ENCODE peak calls at places on chromosomes 3 and 15, in four cellular contexts. One of them, this sample, is unnamed. For H4K20me1, the result is how much of the 10 kb centered on the place peaks cover.

GRCh38 chr3:30512596-30512995 is 93.8 kb upstream of the TGFBR2 start:
- DNase-seq in HCT116: no peak
- DNase-seq in GM23338: no peak
- DNase-seq in K562: no peak
- DNase-seq in this sample: no peak

GRCh38 chr3:122406198-122406597 is 9.7 kb downstream of the WDR5B start:
- DNase-seq in HCT116: no peak
- DNase-seq in GM23338: no peak
- DNase-seq in K562: no peak
- DNase-seq in this sample: no peak

GRCh38 chr15:33448961-33449611 is 138.3 kb downstream of the RYR3 start:
- DNase-seq in HCT116: no peak
- DNase-seq in GM23338: no peak
- DNase-seq in K562: no peak
- DNase-seq in this sample: no peak

GRCh38 chr15:48416301-48416700 is 85.1 kb downstream of the DUT start:
- DNase-seq in HCT116: no peak
- DNase-seq in GM23338: no peak
- DNase-seq in K562: no peak
- DNase-seq in this sample: no peak

GRCh38 chr3:32432711-32433530 is 41.3 kb downstream of the CMTM7 start:
- DNase-seq in HCT116: no peak
- DNase-seq in GM23338: no peak
- DNase-seq in K562: no peak
- DNase-seq in this sample: no peak

GRCh38 chr3:190034446-190034845 is 86.3 kb downstream of the P3H2 start:
- DNase-seq in HCT116: no peak
- DNase-seq in GM23338: no peak
- DNase-seq in K562: no peak
- DNase-seq in this sample: no peak

GRCh38 chr15:75104804-75105557 is 81.6 kb downstream of the PPCDC start:
- DNase-seq in HCT116: peak
- DNase-seq in GM23338: no peak
- DNase-seq in K562: no peak
- DNase-seq in this sample: no peak

GRCh38 chr3:8458711-8459110 is 42.9 kb upstream of the LMCD1 start:
- DNase-seq in HCT116: no peak
- DNase-seq in GM23338: no peak
- DNase-seq in K562: no peak
- DNase-seq in this sample: no peak

GRCh38 chr3:157388051-157388450 is 48.6 kb upstream of the PTX3 start:
- DNase-seq in HCT116: no peak
- DNase-seq in GM23338: no peak
- DNase-seq in K562: no peak
- DNase-seq in this sample: no peak

DNA sequence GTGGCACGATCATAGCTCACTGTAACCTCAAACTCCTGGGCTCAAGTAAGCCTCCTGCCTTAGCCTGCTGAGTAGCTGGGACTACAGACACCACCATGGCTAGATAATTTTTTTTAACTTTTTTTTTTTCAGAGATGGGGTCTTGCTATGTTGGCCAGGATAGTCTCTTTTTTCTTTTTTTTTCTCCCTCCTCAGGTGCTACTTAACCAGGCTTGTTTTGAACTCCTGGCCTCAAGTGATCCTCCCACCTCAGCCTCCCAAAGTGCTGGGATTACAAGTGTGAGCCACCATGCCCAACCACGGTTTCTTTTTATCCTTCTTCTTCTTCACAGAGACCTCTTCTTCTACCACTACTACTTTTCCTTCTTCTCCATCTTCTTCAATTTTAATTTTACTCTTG is 53.8 kb upstream of the MAP4 start:
- DNase-seq in HCT116: no peak
- DNase-seq in GM23338: no peak
- DNase-seq in K562: no peak
- DNase-seq in this sample: no peak
- H4K20me1 ChIP-seq in HCT116: under half
- H4K20me1 ChIP-seq in GM23338: under half
- H4K20me1 ChIP-seq in K562: under half
- H4K20me1 ChIP-seq in this sample: under half

DNA sequence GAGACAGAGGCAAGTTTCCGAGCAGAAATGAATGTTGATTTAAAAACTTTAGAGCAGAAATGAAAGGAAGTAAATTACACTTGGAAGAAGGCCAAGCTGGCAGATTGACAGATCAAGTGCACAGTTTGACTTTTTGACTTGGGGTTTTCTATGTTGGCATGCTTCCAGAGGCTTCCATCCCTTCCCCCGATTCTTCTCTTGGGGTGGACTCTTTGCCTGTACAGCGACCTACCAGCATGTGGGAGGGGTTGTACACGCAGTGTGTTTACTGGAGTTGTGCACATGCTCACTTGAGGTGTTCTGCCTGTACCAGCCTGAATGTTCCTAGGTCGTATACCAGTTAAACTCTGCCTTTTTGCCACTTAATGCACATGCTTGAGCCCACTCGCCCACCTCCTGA is 701.5 kb upstream of the GBE1 start:
- DNase-seq in HCT116: no peak
- DNase-seq in GM23338: no peak
- DNase-seq in K562: no peak
- DNase-seq in this sample: no peak
- H3K4me2 ChIP-seq in HCT116: no peak
- H3K4me2 ChIP-seq in GM23338: no peak
- H3K4me2 ChIP-seq in K562: no peak
- H3K4me2 ChIP-seq in this sample: no peak

GRCh38 chr3:71786551-71786950 is 1.6 kb upstream of the PROK2 start:
- DNase-seq in HCT116: no peak
- DNase-seq in GM23338: peak
- DNase-seq in K562: no peak
- DNase-seq in this sample: no peak
- H4K20me1 ChIP-seq in HCT116: under half
- H4K20me1 ChIP-seq in GM23338: under half
- H4K20me1 ChIP-seq in K562: under half
- H4K20me1 ChIP-seq in this sample: under half

DNA sequence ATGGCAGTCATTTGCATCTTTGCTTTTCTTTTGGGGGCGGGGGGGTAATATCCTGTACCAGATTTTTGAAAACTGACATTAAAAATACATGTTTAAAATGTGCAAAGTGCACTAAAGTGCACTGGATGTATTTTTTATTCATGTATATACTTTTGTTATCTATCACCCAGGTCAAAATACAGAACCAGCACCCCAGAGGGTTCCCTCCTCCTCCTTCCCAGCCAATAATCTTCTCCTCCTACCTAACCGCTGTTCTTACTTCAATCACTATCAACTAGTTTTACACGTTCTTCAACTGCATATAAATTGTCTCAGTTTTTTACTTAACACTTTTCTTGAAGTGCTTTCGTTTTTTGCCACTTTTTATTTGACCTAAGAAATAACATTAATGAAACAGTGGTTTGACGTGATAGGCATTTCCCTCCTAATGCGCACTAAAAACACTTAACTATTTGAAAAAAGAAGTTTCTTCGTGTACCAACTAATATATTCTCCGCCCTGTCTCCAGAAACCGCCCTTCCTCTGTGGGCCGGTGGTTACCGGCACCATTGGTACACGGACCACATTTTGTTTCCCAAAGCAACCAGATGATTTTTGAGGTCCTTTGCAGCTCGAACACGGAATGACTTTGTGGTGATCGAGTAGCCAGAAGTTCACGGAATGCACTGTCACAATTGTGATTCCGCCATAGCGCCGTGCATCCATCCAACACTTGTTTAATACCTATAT is 836 bp upstream of the AKAP13 start:
- DNase-seq in HCT116: no peak
- DNase-seq in GM23338: peak
- DNase-seq in K562: no peak
- DNase-seq in this sample: peak
- H3K4me2 ChIP-seq in HCT116: peak
- H3K4me2 ChIP-seq in GM23338: peak
- H3K4me2 ChIP-seq in K562: peak
- H3K4me2 ChIP-seq in this sample: peak

GRCh38 chr15:46170326-46170725 is 535.5 kb downstream of the SQOR start:
- DNase-seq in HCT116: no peak
- DNase-seq in GM23338: no peak
- DNase-seq in K562: no peak
- DNase-seq in this sample: no peak

GRCh38 chr15:46177219-46177618 is 542.4 kb downstream of the SQOR start:
- DNase-seq in HCT116: no peak
- DNase-seq in GM23338: peak
- DNase-seq in K562: no peak
- DNase-seq in this sample: peak

GRCh38 chr15:46178138-46178537 is 543.3 kb downstream of the SQOR start:
- DNase-seq in HCT116: no peak
- DNase-seq in GM23338: no peak
- DNase-seq in K562: no peak
- DNase-seq in this sample: no peak

DNA sequence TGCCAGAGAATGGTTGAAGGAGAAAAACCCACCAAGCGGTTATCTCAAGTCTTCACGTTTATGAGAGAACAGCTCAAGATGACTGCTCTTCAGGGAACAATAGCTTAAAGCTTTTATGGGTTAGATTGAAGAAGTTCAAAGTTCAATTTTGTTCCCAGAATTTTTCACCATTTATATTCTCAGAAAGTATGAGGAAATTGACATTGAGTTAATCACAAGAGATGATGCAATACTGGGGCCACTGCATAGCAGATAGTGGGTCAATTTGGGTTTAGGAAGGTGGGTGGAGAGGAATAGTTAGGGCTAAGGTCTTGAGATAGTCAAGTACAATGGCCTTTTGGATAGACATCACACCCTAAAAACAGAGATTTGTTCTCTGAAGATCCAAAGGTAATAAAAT is 539.3 kb downstream of the SQOR start:
- DNase-seq in HCT116: no peak
- DNase-seq in GM23338: no peak
- DNase-seq in K562: no peak
- DNase-seq in this sample: no peak
- H4K20me1 ChIP-seq in HCT116: under half
- H4K20me1 ChIP-seq in GM23338: under half
- H4K20me1 ChIP-seq in K562: under half
- H4K20me1 ChIP-seq in this sample: under half

This sample was measured in neural progenitor cell.